ENCODE peak calls at places on chromosomes 3 and 15, in six cellular contexts. One of them, this sample, is unnamed.
A peak's percentile ranks its signal among the peaks of the same experiment; 100 is the strongest.

GRCh38 chr3:111737712-111738097 is 121.4 kb upstream of the PHLDB2 start:
- DNase-seq in tibial nerve: peak; percentile 87
- DNase-seq in CD8-positive, alpha-beta T cell: no peak
- DNase-seq in fibroblast of lung: peak; percentile 100
- DNase-seq in hepatocyte: peak; percentile 72
- DNase-seq in breast epithelium: no peak
- DNase-seq in this sample: peak; percentile 88

GRCh38 chr15:75712668-75713337 is at the start of gene CSPG4:
- DNase-seq in tibial nerve: no peak
- DNase-seq in CD8-positive, alpha-beta T cell: no peak
- DNase-seq in fibroblast of lung: peak; percentile 81
- DNase-seq in hepatocyte: peak; percentile 86
- DNase-seq in breast epithelium: no peak
- DNase-seq in this sample: no peak

GRCh38 chr15:93126496-93127083 is 37.6 kb upstream of the RGMA start:
- DNase-seq in tibial nerve: peak; percentile 55
- DNase-seq in CD8-positive, alpha-beta T cell: no peak
- DNase-seq in fibroblast of lung: no peak
- DNase-seq in hepatocyte: no peak
- DNase-seq in breast epithelium: no peak
- DNase-seq in this sample: no peak

GRCh38 chr15:81514769-81515168 is 140.8 kb upstream of the TMC3 start:
- DNase-seq in tibial nerve: no peak
- DNase-seq in CD8-positive, alpha-beta T cell: no peak
- DNase-seq in fibroblast of lung: no peak
- DNase-seq in hepatocyte: no peak
- DNase-seq in breast epithelium: no peak
- DNase-seq in this sample: no peak

GRCh38 chr15:78229431-78230406 is 4.6 kb downstream of the ACSBG1 start:
- DNase-seq in tibial nerve: no peak
- DNase-seq in CD8-positive, alpha-beta T cell: no peak
- DNase-seq in fibroblast of lung: no peak
- DNase-seq in hepatocyte: no peak
- DNase-seq in breast epithelium: no peak
- DNase-seq in this sample: no peak

GRCh38 chr15:100341662-100342560 is at the start of gene ADAMTS17:
- DNase-seq in tibial nerve: peak; percentile 97
- DNase-seq in CD8-positive, alpha-beta T cell: peak; percentile 95
- DNase-seq in fibroblast of lung: peak; percentile 92
- DNase-seq in hepatocyte: peak; percentile 97
- DNase-seq in breast epithelium: peak; percentile 94
- DNase-seq in this sample: peak; percentile 98

GRCh38 chr15:34708422-34708821 is 46.4 kb downstream of the GJD2 start:
- DNase-seq in tibial nerve: no peak
- DNase-seq in CD8-positive, alpha-beta T cell: no peak
- DNase-seq in fibroblast of lung: peak; percentile 58
- DNase-seq in hepatocyte: peak; percentile 66
- DNase-seq in breast epithelium: no peak
- DNase-seq in this sample: no peak

GRCh38 chr3:149273096-149273751 is 51.6 kb upstream of the CP start:
- DNase-seq in tibial nerve: peak; percentile 60
- DNase-seq in CD8-positive, alpha-beta T cell: no peak
- DNase-seq in fibroblast of lung: peak; percentile 79
- DNase-seq in hepatocyte: peak; percentile 88
- DNase-seq in breast epithelium: no peak
- DNase-seq in this sample: no peak

GRCh38 chr3:11136871-11137626 is 17.2 kb upstream of the HRH1 start:
- DNase-seq in tibial nerve: peak; percentile 55
- DNase-seq in CD8-positive, alpha-beta T cell: no peak
- DNase-seq in fibroblast of lung: peak; percentile 100
- DNase-seq in hepatocyte: peak; percentile 50
- DNase-seq in breast epithelium: no peak
- DNase-seq in this sample: peak; percentile 96

GRCh38 chr3:32245200-32245599 is 6.7 kb downstream of the CMTM8 start:
- DNase-seq in tibial nerve: no peak
- DNase-seq in CD8-positive, alpha-beta T cell: no peak
- DNase-seq in fibroblast of lung: no peak
- DNase-seq in hepatocyte: no peak
- DNase-seq in breast epithelium: no peak
- DNase-seq in this sample: no peak

GRCh38 chr3:42830437-42831320 is 21.4 kb downstream of the ACKR2 start:
- DNase-seq in tibial nerve: no peak
- DNase-seq in CD8-positive, alpha-beta T cell: no peak
- DNase-seq in fibroblast of lung: peak; percentile 14
- DNase-seq in hepatocyte: peak; percentile 68
- DNase-seq in breast epithelium: no peak
- DNase-seq in this sample: no peak

GRCh38 chr3:184299488-184300376 is 691 bp downstream of the PSMD2 start:
- DNase-seq in tibial nerve: no peak
- DNase-seq in CD8-positive, alpha-beta T cell: no peak
- DNase-seq in fibroblast of lung: peak; percentile 59
- DNase-seq in hepatocyte: peak; percentile 44
- DNase-seq in breast epithelium: no peak
- DNase-seq in this sample: no peak

GRCh38 chr15:96578393-96578792 is 247.9 kb downstream of the NR2F2 start:
- DNase-seq in tibial nerve: no peak
- DNase-seq in CD8-positive, alpha-beta T cell: no peak
- DNase-seq in fibroblast of lung: no peak
- DNase-seq in hepatocyte: no peak
- DNase-seq in breast epithelium: no peak
- DNase-seq in this sample: no peak

GRCh38 chr3:13159890-13160289 is 86.7 kb upstream of the IQSEC1 start:
- DNase-seq in tibial nerve: no peak
- DNase-seq in CD8-positive, alpha-beta T cell: no peak
- DNase-seq in fibroblast of lung: no peak
- DNase-seq in hepatocyte: no peak
- DNase-seq in breast epithelium: peak; percentile 7
- DNase-seq in this sample: no peak

GRCh38 chr15:94671845-94672524 is 440.6 kb downstream of the MCTP2 start:
- DNase-seq in tibial nerve: peak; percentile 31
- DNase-seq in CD8-positive, alpha-beta T cell: no peak
- DNase-seq in fibroblast of lung: peak; percentile 57
- DNase-seq in hepatocyte: peak; percentile 70
- DNase-seq in breast epithelium: no peak
- DNase-seq in this sample: no peak

GRCh38 chr3:113212155-113212844 is 943 bp downstream of the BOC start:
- DNase-seq in tibial nerve: no peak
- DNase-seq in CD8-positive, alpha-beta T cell: no peak
- DNase-seq in fibroblast of lung: peak; percentile 40
- DNase-seq in hepatocyte: peak; percentile 30
- DNase-seq in breast epithelium: no peak
- DNase-seq in this sample: no peak

GRCh38 chr3:78613366-78614008 is 1154.3 kb downstream of the ROBO1 start:
- DNase-seq in tibial nerve: no peak
- DNase-seq in CD8-positive, alpha-beta T cell: no peak
- DNase-seq in fibroblast of lung: no peak
- DNase-seq in hepatocyte: no peak
- DNase-seq in breast epithelium: no peak
- DNase-seq in this sample: no peak

GRCh38 chr3:19959505-19959904 is 12.6 kb downstream of the RAB5A start:
- DNase-seq in tibial nerve: no peak
- DNase-seq in CD8-positive, alpha-beta T cell: no peak
- DNase-seq in fibroblast of lung: no peak
- DNase-seq in hepatocyte: no peak
- DNase-seq in breast epithelium: no peak
- DNase-seq in this sample: no peak

GRCh38 chr3:48532271-48532973 is 24.2 kb downstream of the PFKFB4 start:
- DNase-seq in tibial nerve: no peak
- DNase-seq in CD8-positive, alpha-beta T cell: no peak
- DNase-seq in fibroblast of lung: no peak
- DNase-seq in hepatocyte: no peak
- DNase-seq in breast epithelium: no peak
- DNase-seq in this sample: no peak

DNA sequence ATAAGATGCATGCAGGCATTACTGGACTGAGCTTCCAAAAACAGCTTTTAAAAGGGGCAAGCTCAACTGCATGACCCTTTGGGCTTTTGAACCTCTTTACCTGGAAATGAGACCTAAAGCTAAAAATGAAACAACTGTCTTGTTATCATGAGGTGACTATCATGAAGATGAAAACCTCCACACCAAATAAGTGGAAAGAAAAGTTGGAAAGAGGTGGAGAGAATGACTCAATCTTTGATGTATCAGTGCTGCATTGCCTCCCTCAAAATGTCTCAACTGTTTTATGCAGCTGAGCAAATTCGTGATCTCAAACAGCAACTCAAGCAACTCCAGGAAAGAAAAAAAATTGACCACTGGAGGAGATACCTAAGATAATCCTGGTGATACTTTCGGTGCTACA is 307.1 kb downstream of the KBTBD8 start:
- DNase-seq in tibial nerve: no peak
- DNase-seq in CD8-positive, alpha-beta T cell: no peak
- DNase-seq in fibroblast of lung: no peak
- DNase-seq in hepatocyte: no peak
- DNase-seq in breast epithelium: no peak
- DNase-seq in this sample: no peak
- H3K4me3 ChIP-seq in tibial nerve: no peak overlapping the region
- H3K4me3 ChIP-seq in CD8-positive, alpha-beta T cell: no peak overlapping the region
- H3K4me3 ChIP-seq in fibroblast of lung: no peak overlapping the region
- H3K4me3 ChIP-seq in hepatocyte: no peak overlapping the region
- H3K4me3 ChIP-seq in breast epithelium: no peak overlapping the region
- H3K4me3 ChIP-seq in this sample: no peak overlapping the region

GRCh38 chr3:120202363-120202762 is 82.7 kb downstream of the GPR156 start:
- DNase-seq in tibial nerve: no peak
- DNase-seq in CD8-positive, alpha-beta T cell: no peak
- DNase-seq in fibroblast of lung: no peak
- DNase-seq in hepatocyte: no peak
- DNase-seq in breast epithelium: no peak
- DNase-seq in this sample: no peak
- H3K4me1 ChIP-seq in tibial nerve: peaks cover 13% of the 10 kb centered on the region
- H3K4me1 ChIP-seq in CD8-positive, alpha-beta T cell: no peaks in the 10 kb centered on the region
- H3K4me1 ChIP-seq in fibroblast of lung: no peaks in the 10 kb centered on the region
- H3K4me1 ChIP-seq in hepatocyte: no peaks in the 10 kb centered on the region
- H3K4me1 ChIP-seq in breast epithelium: no peaks in the 10 kb centered on the region
- H3K4me1 ChIP-seq in this sample: no peaks in the 10 kb centered on the region

GRCh38 chr15:63192604-63193206 is 3.3 kb downstream of the RAB8B start:
- DNase-seq in tibial nerve: no peak
- DNase-seq in CD8-positive, alpha-beta T cell: no peak
- DNase-seq in fibroblast of lung: no peak
- DNase-seq in hepatocyte: no peak
- DNase-seq in breast epithelium: no peak
- DNase-seq in this sample: no peak
- H3K4me3 ChIP-seq in tibial nerve: no peak overlapping the region
- H3K4me3 ChIP-seq in CD8-positive, alpha-beta T cell: peak overlapping the region; percentile 22
- H3K4me3 ChIP-seq in fibroblast of lung: peak overlapping the region; percentile 90
- H3K4me3 ChIP-seq in hepatocyte: no peak overlapping the region
- H3K4me3 ChIP-seq in breast epithelium: no peak overlapping the region
- H3K4me3 ChIP-seq in this sample: no peak overlapping the region

DNA sequence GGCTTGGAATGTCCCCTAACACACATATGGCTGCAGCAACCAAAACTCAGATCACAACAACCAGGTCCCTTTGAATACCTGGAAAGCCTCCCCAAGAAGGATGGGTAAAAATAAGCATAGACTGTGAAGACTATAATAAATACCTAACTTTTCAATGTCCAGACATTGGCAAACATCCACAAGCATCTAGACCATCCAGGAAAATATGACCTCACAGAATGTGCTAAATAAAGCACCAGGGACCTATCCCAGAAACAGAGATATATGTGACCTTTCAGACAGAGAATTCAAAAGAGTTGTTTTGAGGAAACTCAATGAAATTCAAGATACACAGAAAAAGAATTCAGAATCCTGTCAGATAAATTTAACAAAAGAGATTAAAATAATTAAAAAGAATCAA is 109.2 kb downstream of the NEDD4 start:
- DNase-seq in tibial nerve: no peak
- DNase-seq in CD8-positive, alpha-beta T cell: no peak
- DNase-seq in fibroblast of lung: peak; percentile 66
- DNase-seq in hepatocyte: no peak
- DNase-seq in breast epithelium: no peak
- DNase-seq in this sample: no peak
- H3K4me1 ChIP-seq in tibial nerve: no peaks in the 10 kb centered on the region
- H3K4me1 ChIP-seq in CD8-positive, alpha-beta T cell: no peaks in the 10 kb centered on the region
- H3K4me1 ChIP-seq in fibroblast of lung: no peaks in the 10 kb centered on the region
- H3K4me1 ChIP-seq in hepatocyte: no peaks in the 10 kb centered on the region
- H3K4me1 ChIP-seq in breast epithelium: no peaks in the 10 kb centered on the region
- H3K4me1 ChIP-seq in this sample: no peaks in the 10 kb centered on the region

DNA sequence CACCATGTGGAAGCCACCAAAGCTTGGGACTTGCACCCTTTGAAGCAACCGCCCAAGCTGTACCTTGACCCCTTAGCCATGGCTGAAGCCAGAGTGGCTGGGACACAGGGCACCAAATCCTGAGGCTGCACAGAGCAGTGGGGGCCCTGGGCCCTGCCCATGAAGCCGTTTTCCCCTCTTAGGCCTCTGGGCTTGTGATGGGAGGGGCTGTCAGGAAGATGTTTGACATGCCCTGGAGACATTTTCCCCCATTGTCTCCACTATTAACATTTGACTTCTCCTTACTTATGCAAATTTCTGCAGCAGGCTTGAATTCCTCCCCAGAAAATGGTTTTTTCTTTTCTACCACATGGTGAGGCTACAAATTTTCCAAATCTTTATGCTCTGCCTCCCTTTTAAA is 522.2 kb downstream of the EDEM1 start:
- DNase-seq in tibial nerve: no peak
- DNase-seq in CD8-positive, alpha-beta T cell: no peak
- DNase-seq in fibroblast of lung: no peak
- DNase-seq in hepatocyte: no peak
- DNase-seq in breast epithelium: no peak
- DNase-seq in this sample: no peak
- H3K4me3 ChIP-seq in tibial nerve: no peak overlapping the region
- H3K4me3 ChIP-seq in CD8-positive, alpha-beta T cell: no peak overlapping the region
- H3K4me3 ChIP-seq in fibroblast of lung: no peak overlapping the region
- H3K4me3 ChIP-seq in hepatocyte: no peak overlapping the region
- H3K4me3 ChIP-seq in breast epithelium: no peak overlapping the region
- H3K4me3 ChIP-seq in this sample: no peak overlapping the region

GRCh38 chr15:80211976-80212375 is 40.0 kb downstream of the CTXND1 start:
- DNase-seq in tibial nerve: no peak
- DNase-seq in CD8-positive, alpha-beta T cell: no peak
- DNase-seq in fibroblast of lung: no peak
- DNase-seq in hepatocyte: no peak
- DNase-seq in breast epithelium: no peak
- DNase-seq in this sample: no peak

GRCh38 chr15:80204231-80204630 is 47.8 kb downstream of the CTXND1 start:
- DNase-seq in tibial nerve: no peak
- DNase-seq in CD8-positive, alpha-beta T cell: no peak
- DNase-seq in fibroblast of lung: no peak
- DNase-seq in hepatocyte: no peak
- DNase-seq in breast epithelium: no peak
- DNase-seq in this sample: no peak

GRCh38 chr15:80210612-80211554 is 41.1 kb downstream of the CTXND1 start:
- DNase-seq in tibial nerve: no peak
- DNase-seq in CD8-positive, alpha-beta T cell: no peak
- DNase-seq in fibroblast of lung: no peak
- DNase-seq in hepatocyte: no peak
- DNase-seq in breast epithelium: no peak
- DNase-seq in this sample: no peak

GRCh38 chr15:80208758-80209734 is 43.0 kb downstream of the CTXND1 start:
- DNase-seq in tibial nerve: no peak
- DNase-seq in CD8-positive, alpha-beta T cell: no peak
- DNase-seq in fibroblast of lung: no peak
- DNase-seq in hepatocyte: no peak
- DNase-seq in breast epithelium: no peak
- DNase-seq in this sample: no peak

DNA sequence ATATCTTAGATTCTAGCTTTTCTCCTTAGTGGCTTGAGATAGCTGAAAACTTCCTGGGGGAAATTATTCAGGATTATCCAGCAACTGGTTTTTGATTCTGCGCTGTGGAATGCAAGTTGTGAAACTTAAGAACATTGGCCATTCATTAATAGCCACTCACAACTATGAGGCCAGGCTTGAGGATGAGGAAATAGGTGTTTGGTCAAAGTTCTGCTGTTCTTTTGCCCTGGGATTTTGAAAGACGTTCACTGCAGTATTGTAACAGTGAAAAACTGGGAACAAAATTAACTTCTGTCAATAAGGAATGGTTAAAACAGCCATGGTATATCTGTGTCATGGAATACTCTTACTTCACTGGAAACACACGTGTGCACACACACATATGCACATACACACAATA is 44.1 kb downstream of the CTXND1 start:
- DNase-seq in tibial nerve: no peak
- DNase-seq in CD8-positive, alpha-beta T cell: no peak
- DNase-seq in fibroblast of lung: no peak
- DNase-seq in hepatocyte: peak; percentile 41
- DNase-seq in breast epithelium: no peak
- DNase-seq in this sample: no peak
- H3K4me1 ChIP-seq in tibial nerve: no peaks in the 10 kb centered on the region
- H3K4me1 ChIP-seq in CD8-positive, alpha-beta T cell: no peaks in the 10 kb centered on the region
- H3K4me1 ChIP-seq in fibroblast of lung: no peaks in the 10 kb centered on the region
- H3K4me1 ChIP-seq in hepatocyte: peaks cover 11% of the 10 kb centered on the region
- H3K4me1 ChIP-seq in breast epithelium: no peaks in the 10 kb centered on the region
- H3K4me1 ChIP-seq in this sample: no peaks in the 10 kb centered on the region